ENCODE peak calls at places on chromosomes 13 and 19, in four cellular contexts. K is neural progenitor cell, O is DND-41, X is HCT116. I is an unnamed sample.
A peak's percentile ranks its signal among the peaks of the same experiment; 100 is the strongest.

GRCh38 chr13:87259479-87260083 is 411.6 kb upstream of the SLITRK5 start:
- DNase-seq in K (peak; percentile 61), O (no peak), X (peak; percentile 13), I (peak; percentile 12)

GRCh38 chr13:24097064-24097463 is 63.5 kb upstream of the SPATA13 start:
- DNase-seq in K (no peak), O (peak; percentile 57), X (no peak), I (peak; percentile 67)

GRCh38 chr13:63455938-63456337 is 2040.3 kb upstream of the PCDH20 start:
- DNase-seq in K (peak; percentile 17), O (no peak), X (no peak), I (no peak)

GRCh38 chr13:106443625-106444024 is 91.8 kb downstream of the EFNB2 start:
- DNase-seq in K (no peak), O (no peak), X (no peak), I (no peak)

GRCh38 chr13:91381371-91381770 is 17.1 kb upstream of the GPC5 start:
- DNase-seq in K (peak; percentile 28), O (no peak), X (no peak), I (peak; percentile 28)

GRCh38 chr13:20824762-20825161 is 51.0 kb upstream of the EEF1AKMT1 start:
- DNase-seq in K (no peak), O (no peak), X (no peak), I (peak; percentile 76)

GRCh38 chr19:38736413-38737280 is 7.6 kb downstream of the CAPN12 start:
- DNase-seq in K (peak; percentile 84), O (peak; percentile 27), X (peak; percentile 48), I (no peak)

GRCh38 chr13:98447881-98448641 is 128.8 kb downstream of the STK24 start:
- DNase-seq in K (peak; percentile 90), O (no peak), X (peak; percentile 34), I (peak; percentile 43)

GRCh38 chr19:35349614-35350521 is 2.2 kb downstream of the FFAR1 start:
- DNase-seq in K (no peak), O (no peak), X (no peak), I (no peak)

GRCh38 chr13:88136098-88136790 is 465.1 kb downstream of the SLITRK5 start:
- DNase-seq in K (no peak), O (no peak), X (no peak), I (no peak)

GRCh38 chr13:43805071-43805468 is 18.3 kb upstream of the ENOX1 start:
- DNase-seq in K (no peak), O (no peak), X (peak; percentile 81), I (peak; percentile 64)

GRCh38 chr19:5784581-5785147 is at the start of gene PRR22:
- DNase-seq in K (no peak), O (no peak), X (no peak), I (no peak)

GRCh38 chr13:102900193-102900608 is 54.4 kb downstream of the ERCC5 start:
- DNase-seq in K (no peak), O (no peak), X (no peak), I (no peak)

GRCh38 chr13:74062933-74063332 is 71.3 kb downstream of the KLF12 start:
- DNase-seq in K (no peak), O (peak; percentile 78), X (no peak), I (peak; percentile 67)

GRCh38 chr13:109088101-109088500 is 458.7 kb downstream of the MYO16 start:
- DNase-seq in K (no peak), O (no peak), X (no peak), I (no peak)

GRCh38 chr19:3570619-3571018 is 2.1 kb upstream of the HMG20B start:
- DNase-seq in K (no peak), O (no peak), X (no peak), I (no peak)

GRCh38 chr19:1170938-1171754 is 2.9 kb downstream of the SBNO2 start:
- DNase-seq in K (peak; percentile 40), O (no peak), X (no peak), I (peak; percentile 42)

GRCh38 chr19:29714953-29715694 is at the start of gene C19orf12:
- DNase-seq in K (peak; percentile 85), O (peak; percentile 70), X (no peak), I (peak; percentile 50)

GRCh38 chr19:56162258-56162657 is 13.6 kb upstream of the GALP start:
- DNase-seq in K (no peak), O (peak; percentile 37), X (no peak), I (peak; percentile 26)

GRCh38 chr19:42407085-42407815 is 17.2 kb upstream of the CNFN start:
- DNase-seq in K (no peak), O (no peak), X (no peak), I (no peak)

GRCh38 chr19:35138305-35138799 is 272 bp upstream of the FXYD1 start:
- DNase-seq in K (no peak), O (no peak), X (no peak), I (peak; percentile 55)

GRCh38 chr19:37973666-37974065 is 66.7 kb downstream of the SIPA1L3 start:
- DNase-seq in K (no peak), O (no peak), X (no peak), I (no peak)

GRCh38 chr13:63433546-63434150 is 2018.0 kb upstream of the PCDH20 start:
- DNase-seq in K (no peak), O (no peak), X (no peak), I (peak; percentile 71)

GRCh38 chr13:20401958-20402856 is 123.5 kb downstream of the CRYL1 start:
- DNase-seq in K (no peak), O (no peak), X (no peak), I (peak; percentile 42)

GRCh38 chr13:96898212-96898611 is 96.1 kb downstream of the OXGR1 start:
- DNase-seq in K (no peak), O (no peak), X (no peak), I (peak; percentile 45)

GRCh38 chr13:21638319-21639282 is 32.3 kb upstream of the FGF9 start:
- DNase-seq in K (no peak), O (peak; percentile 25), X (no peak), I (peak; percentile 36)

GRCh38 chr19:3343619-3344502 is 22.5 kb upstream of the NFIC start:
- DNase-seq in K (no peak), O (peak; percentile 57), X (peak; percentile 87), I (peak; percentile 92)

GRCh38 chr19:41441321-41441945 is 1.5 kb upstream of the ERICH4 start:
- DNase-seq in K (no peak), O (no peak), X (no peak), I (no peak)

GRCh38 chr19:5881543-5882299 is 11.4 kb upstream of the FUT5 start:
- DNase-seq in K (no peak), O (no peak), X (no peak), I (no peak)

GRCh38 chr13:73625562-73626339 is 508.5 kb downstream of the KLF12 start:
- DNase-seq in K (no peak), O (peak; percentile 63), X (no peak), I (no peak)

GRCh38 chr19:50417850-50418185 is 920 bp upstream of the SPIB start:
- DNase-seq in K (no peak), O (no peak), X (no peak), I (no peak)
- H3K9ac ChIP-seq in K (no peak overlapping the region), O (no peak overlapping the region), X (no peak overlapping the region), I (no peak overlapping the region)

GRCh38 chr19:47445527-47445926 is 26.2 kb downstream of the SLC8A2 start:
- DNase-seq in K (no peak), O (no peak), X (no peak), I (no peak)
- H3K4me3 ChIP-seq in K (no peak overlapping the region), O (no peak overlapping the region), X (no peak overlapping the region), I (no peak overlapping the region)

GRCh38 chr13:36297259-36297599 is 385 bp downstream of the CCDC169 start:
- DNase-seq in K (no peak), O (no peak), X (no peak), I (peak; percentile 50)
- H2AFZ ChIP-seq in K (peak overlapping the region; percentile 77), O (no peak overlapping the region), X (no peak overlapping the region), I (peak overlapping the region; percentile 93)

GRCh38 chr13:40403509-40404241 is 262.8 kb downstream of the FOXO1 start:
- DNase-seq in K (no peak), O (no peak), X (no peak), I (no peak)
- H3K9ac ChIP-seq in K (no peak overlapping the region), O (no peak overlapping the region), X (no peak overlapping the region), I (no peak overlapping the region)

DNA sequence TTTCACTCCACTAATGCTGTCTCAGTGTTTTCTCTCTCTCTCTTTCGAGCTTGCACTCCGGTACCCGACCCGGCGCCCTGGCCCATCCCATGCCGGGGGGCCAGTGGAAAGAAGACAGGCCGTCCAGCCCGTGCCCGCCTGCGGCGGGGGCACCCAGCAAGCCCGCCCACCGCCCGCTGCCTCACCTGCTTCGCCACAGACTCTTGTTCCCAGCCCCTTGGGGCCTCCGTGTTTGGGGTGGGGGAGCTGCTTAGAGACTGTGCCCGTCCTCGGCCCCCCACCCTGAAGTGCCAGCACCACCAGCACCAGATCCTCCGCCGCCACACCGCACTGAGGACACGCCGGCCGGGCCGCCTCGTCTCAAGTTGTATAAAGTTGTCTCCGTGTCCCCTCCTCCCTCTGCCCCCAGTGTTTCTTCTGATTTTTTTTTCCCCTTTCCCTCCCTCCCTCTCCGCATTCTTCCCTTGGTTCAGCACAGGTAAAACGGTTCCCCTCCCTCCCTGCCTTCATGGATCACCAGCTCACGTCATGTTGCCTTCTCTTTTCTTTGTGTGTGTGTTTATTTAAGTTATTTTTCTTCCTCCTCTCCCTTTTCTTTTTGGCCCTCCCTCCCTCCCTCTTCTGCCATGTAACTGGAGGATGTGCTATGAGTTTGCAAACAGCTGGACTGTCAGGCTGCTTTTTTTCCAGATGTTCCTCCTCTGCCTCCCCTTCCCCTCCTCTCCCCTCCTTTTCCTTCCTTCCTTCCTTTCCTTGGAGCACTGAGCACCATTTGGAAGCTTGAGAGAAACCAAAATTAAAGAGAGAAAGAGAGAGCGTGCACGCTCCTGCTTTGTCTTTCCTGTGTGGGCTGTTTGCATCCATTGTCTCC is 2.1 kb downstream of the LENG9 start:
- DNase-seq in K (no peak), O (no peak), X (no peak), I (no peak)
- H3K4me3 ChIP-seq in K (no peak overlapping the region), O (no peak overlapping the region), X (no peak overlapping the region), I (no peak overlapping the region)